ENCODE peak calls at places on chromosomes 6 and 20, in four cellular contexts. N is mucosa of descending colon; X is CD8-positive, alpha-beta T cell; O is NT2/D1. W is an unnamed sample.

GRCh38 chr20:19510626-19511025 is 247.4 kb upstream of the RIN2 start:
- DNase-seq in N (no peak), X (no peak), O (no peak), W (no peak)

GRCh38 chr6:139338845-139339244 is 35.6 kb downstream of the CITED2 start:
- DNase-seq in N (no peak), X (no peak), O (no peak), W (no peak)

GRCh38 chr6:53377793-53378192 is 29.0 kb upstream of the ELOVL5 start:
- DNase-seq in N (no peak), X (no peak), O (no peak), W (no peak)

GRCh38 chr6:125584468-125584939 is 164.9 kb upstream of the HEY2 start:
- DNase-seq in N (no peak), X (no peak), O (peak; percentile 74), W (no peak)

GRCh38 chr6:116444991-116445566 is 16.1 kb upstream of the CALHM6 start:
- DNase-seq in N (no peak), X (no peak), O (no peak), W (no peak)

GRCh38 chr20:18585134-18585533 is 2.7 kb upstream of the DTD1 start:
- DNase-seq in N (no peak), X (no peak), O (no peak), W (peak; percentile 71)

GRCh38 chr6:33279257-33279695 is 2.4 kb downstream of the B3GALT4 start:
- DNase-seq in N (peak; percentile 33), X (no peak), O (no peak), W (no peak)

GRCh38 chr20:60642048-60642447 is 610.0 kb upstream of the CDH4 start:
- DNase-seq in N (no peak), X (no peak), O (no peak), W (no peak)

GRCh38 chr6:76814496-76815458 is 648.5 kb downstream of the HTR1B start:
- DNase-seq in N (no peak), X (no peak), O (no peak), W (no peak)

GRCh38 chr6:74549746-74550145 is 656.1 kb downstream of the COL12A1 start:
- DNase-seq in N (no peak), X (no peak), O (no peak), W (no peak)

GRCh38 chr6:137827977-137828815 is 38.9 kb upstream of the TNFAIP3 start:
- DNase-seq in N (no peak), X (no peak), O (no peak), W (no peak)

GRCh38 chr6:145948878-145949613 is 15.1 kb downstream of the SHPRH start:
- DNase-seq in N (no peak), X (no peak), O (no peak), W (no peak)

DNA sequence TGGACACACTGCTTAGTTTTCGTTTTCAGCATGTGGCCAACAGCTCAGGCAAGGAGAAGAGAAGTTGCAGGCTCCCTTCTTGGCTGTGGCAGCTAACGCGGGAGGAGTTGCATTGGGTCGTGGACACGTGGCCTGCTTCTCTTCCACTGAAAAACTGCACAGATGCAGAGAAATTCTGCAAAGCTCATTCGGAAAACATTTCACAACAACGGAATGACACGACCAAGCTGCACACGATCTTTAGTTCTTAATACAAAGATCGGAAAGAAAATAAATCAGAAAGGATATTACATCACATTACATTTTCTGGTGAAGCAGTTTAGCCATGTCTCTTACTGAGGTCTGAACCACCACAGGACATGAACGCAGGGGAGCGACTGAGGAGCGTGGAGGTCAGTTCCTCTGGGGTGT is 178.4 kb downstream of the THBS2 start:
- DNase-seq in N (peak; percentile 31), X (no peak), O (no peak), W (no peak)
- H3K4me3 ChIP-seq in N (no peak overlapping the region), X (no peak overlapping the region), O (no peak overlapping the region), W (no peak overlapping the region)

GRCh38 chr6:37176268-37177082 is 6.5 kb downstream of the PIM1 start:
- DNase-seq in N (no peak), X (no peak), O (no peak), W (no peak)
- H3K4me1 ChIP-seq in N (peaks cover 12% of the 10 kb centered on the region), X (peaks cover 76% of the 10 kb centered on the region), O (peaks cover 12% of the 10 kb centered on the region), W (peaks cover 3% of the 10 kb centered on the region)

GRCh38 chr6:135640048-135640447 is 142.5 kb upstream of the AHI1 start:
- DNase-seq in N (no peak), X (no peak), O (no peak), W (no peak)

GRCh38 chr6:135638108-135638507 is 140.6 kb upstream of the AHI1 start:
- DNase-seq in N (no peak), X (no peak), O (no peak), W (no peak)

GRCh38 chr6:135633573-135633972 is 136.0 kb upstream of the AHI1 start:
- DNase-seq in N (no peak), X (no peak), O (no peak), W (no peak)

GRCh38 chr6:135640449-135641111 is 143.0 kb upstream of the AHI1 start:
- DNase-seq in N (no peak), X (no peak), O (no peak), W (no peak)

DNA sequence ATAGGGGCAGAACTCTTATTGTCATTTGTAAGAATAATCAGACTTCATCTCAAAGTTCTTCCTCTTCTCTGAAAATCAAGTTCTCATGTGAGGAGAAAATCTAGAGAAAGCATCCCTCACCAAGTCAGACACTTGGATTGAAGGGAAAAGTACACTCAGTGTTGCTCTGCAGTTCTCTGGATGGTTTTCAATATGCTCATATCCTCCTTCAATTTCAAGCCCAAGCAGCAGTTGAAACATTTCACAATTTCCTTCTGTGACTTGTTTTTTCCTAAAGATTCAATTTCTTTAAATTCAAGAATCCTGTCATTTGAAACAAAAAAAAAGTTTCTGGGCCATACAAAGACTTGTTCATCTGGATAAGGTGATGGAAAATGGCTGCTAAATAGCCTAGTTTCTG is 140.2 kb upstream of the AHI1 start:
- DNase-seq in N (no peak), X (no peak), O (no peak), W (no peak)
- H3K36me3 ChIP-seq in N (no peaks in the 10 kb centered on the region), X (no peaks in the 10 kb centered on the region), O (no peaks in the 10 kb centered on the region), W (no peaks in the 10 kb centered on the region)

GRCh38 chr6:5999688-6000608 is 6.8 kb downstream of the NRN1 start:
- DNase-seq in N (no peak), X (no peak), O (no peak), W (no peak)
- H3K4me3 ChIP-seq in N (no peak overlapping the region), X (no peak overlapping the region), O (peak overlapping the region; percentile 21), W (no peak overlapping the region)

GRCh38 chr20:47314647-47315338 is 41.7 kb downstream of the ZMYND8 start:
- DNase-seq in N (no peak), X (no peak), O (no peak), W (no peak)

GRCh38 chr20:47317127-47317895 is 39.2 kb downstream of the ZMYND8 start:
- DNase-seq in N (peak; percentile 66), X (peak; percentile 33), O (peak; percentile 77), W (peak; percentile 31)

GRCh38 chr20:47318027-47318595 is 38.4 kb downstream of the ZMYND8 start:
- DNase-seq in N (no peak), X (no peak), O (peak; percentile 70), W (peak; percentile 22)

GRCh38 chr20:47315339-47315662 is 41.2 kb downstream of the ZMYND8 start:
- DNase-seq in N (no peak), X (no peak), O (peak; percentile 44), W (no peak)

GRCh38 chr20:47316776-47317126 is 39.7 kb downstream of the ZMYND8 start:
- DNase-seq in N (no peak), X (no peak), O (no peak), W (no peak)
- H3K4me1 ChIP-seq in N (peaks cover 61% of the 10 kb centered on the region), X (peaks cover 43% of the 10 kb centered on the region), O (peaks cover 22% of the 10 kb centered on the region), W (peaks cover 58% of the 10 kb centered on the region)

GRCh38 chr6:150877928-150878327 is 12.4 kb downstream of the MTHFD1L start:
- DNase-seq in N (peak; percentile 81), X (no peak), O (no peak), W (no peak)

GRCh38 chr6:150876598-150876997 is 11.1 kb downstream of the MTHFD1L start:
- DNase-seq in N (no peak), X (no peak), O (no peak), W (no peak)

GRCh38 chr6:150880336-150880735 is 14.8 kb downstream of the MTHFD1L start:
- DNase-seq in N (no peak), X (no peak), O (no peak), W (no peak)

GRCh38 chr6:150881911-150882481 is 16.5 kb downstream of the MTHFD1L start:
- DNase-seq in N (no peak), X (no peak), O (no peak), W (peak; percentile 86)

DNA sequence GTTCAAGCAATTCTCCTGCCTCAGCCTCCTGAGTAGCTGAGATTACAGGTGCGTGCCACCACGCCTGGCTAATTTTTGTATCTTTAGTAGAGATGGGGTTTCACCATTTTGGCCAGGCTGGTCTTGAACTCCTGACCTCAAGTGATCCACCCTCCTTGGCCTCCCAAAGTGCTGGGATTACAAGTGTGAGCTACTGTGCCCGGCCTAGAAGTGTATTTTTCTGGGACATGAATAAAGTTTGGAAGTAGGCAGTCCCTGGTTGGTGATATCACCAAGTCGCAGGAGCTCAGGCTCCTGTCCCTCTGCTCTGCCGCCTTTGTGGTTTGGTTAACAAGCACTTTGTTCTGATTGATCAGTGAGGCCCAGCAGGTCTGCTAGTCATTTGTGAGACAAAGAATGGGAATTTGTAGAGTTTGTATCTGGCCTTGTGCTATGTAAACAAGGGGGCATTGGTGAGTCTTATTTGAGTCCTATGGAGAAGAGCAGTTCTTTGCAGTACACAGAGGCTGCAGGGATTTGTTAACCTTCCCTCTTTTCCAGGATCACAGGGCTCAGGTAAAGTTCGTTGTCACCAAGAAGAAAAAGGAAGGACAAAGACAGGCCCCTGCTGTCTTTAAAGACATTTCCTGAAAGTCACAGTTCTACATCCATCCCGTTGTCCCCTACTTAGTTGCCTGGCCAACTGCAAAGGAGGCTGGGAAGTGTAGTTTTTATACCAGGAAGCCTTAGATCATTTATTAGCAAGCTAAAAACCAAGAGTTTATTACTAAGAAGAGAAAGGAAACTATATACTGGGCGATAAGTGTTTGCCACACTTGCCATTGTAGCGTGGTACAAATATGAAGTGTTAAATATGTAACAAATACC is 13.1 kb downstream of the MTHFD1L start:
- DNase-seq in N (no peak), X (no peak), O (peak; percentile 72), W (no peak)
- H3K36me3 ChIP-seq in N (no peaks in the 10 kb centered on the region), X (no peaks in the 10 kb centered on the region), O (peaks cover 27% of the 10 kb centered on the region), W (peaks cover 41% of the 10 kb centered on the region)

GRCh38 chr6:144661101-144661806 is 376.1 kb downstream of the UTRN start:
- DNase-seq in N (peak; percentile 43), X (no peak), O (no peak), W (peak; percentile 74)

GRCh38 chr6:144660545-144660944 is 375.4 kb downstream of the UTRN start:
- DNase-seq in N (peak; percentile 45), X (no peak), O (no peak), W (peak; percentile 46)

GRCh38 chr6:144657691-144658090 is 372.6 kb downstream of the UTRN start:
- DNase-seq in N (no peak), X (no peak), O (peak; percentile 55), W (peak; percentile 88)

GRCh38 chr6:144659735-144660246 is 374.7 kb downstream of the UTRN start:
- DNase-seq in N (peak; percentile 39), X (no peak), O (no peak), W (no peak)

DNA sequence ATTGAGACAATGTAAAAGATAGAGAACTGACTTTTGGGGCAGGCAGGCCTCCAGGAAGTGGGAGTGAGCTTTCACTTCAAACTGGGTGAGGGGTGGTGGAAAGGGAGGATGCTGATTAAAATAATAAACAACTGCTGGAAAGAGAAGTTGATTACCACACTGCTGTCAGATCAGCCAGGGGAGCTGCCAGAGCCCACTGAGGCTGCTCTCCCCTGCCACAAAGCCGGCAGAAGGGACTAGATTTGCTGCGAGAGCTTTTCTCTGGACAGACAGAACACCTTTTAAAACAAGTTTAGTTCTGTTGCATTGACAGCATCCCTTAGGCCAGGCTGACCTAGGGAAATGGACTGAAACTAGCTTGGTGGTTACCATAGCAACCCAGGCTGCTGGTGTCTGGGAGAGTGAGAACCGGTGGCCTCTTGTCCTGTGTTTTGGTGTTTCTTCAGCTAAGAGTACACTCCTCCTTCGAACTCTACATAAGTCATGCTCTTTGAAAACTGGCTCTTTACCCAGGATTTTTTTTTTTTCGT is 374.1 kb downstream of the UTRN start:
- DNase-seq in N (peak; percentile 37), X (no peak), O (no peak), W (peak; percentile 86)
- H3K4me3 ChIP-seq in N (no peak overlapping the region), X (no peak overlapping the region), O (no peak overlapping the region), W (peak overlapping the region; percentile 44)

W was measured in HAP-1.